ENCODE peak calls at places on chromosomes 6 and 20, in four cellular contexts. X, D, Y and U are unnamed samples.

GRCh38 chr20:63253438-63254236 is 626 bp downstream of the NKAIN4 start:
- DNase-seq in X (no peak), D (no peak), Y (no peak), U (no peak)

GRCh38 chr20:20207872-20208271 is 155.5 kb downstream of the CFAP61 start:
- DNase-seq in X (no peak), D (no peak), Y (no peak), U (no peak)

GRCh38 chr6:138403324-138403800 is 661 bp upstream of the HEBP2 start:
- DNase-seq in X (no peak), D (peak; percentile 47), Y (no peak), U (no peak)

GRCh38 chr6:144304223-144304848 is 19.2 kb downstream of the UTRN start:
- DNase-seq in X (no peak), D (no peak), Y (no peak), U (no peak)

GRCh38 chr20:13458860-13459451 is 179.8 kb downstream of the TASP1 start:
- DNase-seq in X (peak; percentile 12), D (peak; percentile 22), Y (no peak), U (peak; percentile 39)

GRCh38 chr6:170276369-170277057 is 14.4 kb downstream of the DLL1 start:
- DNase-seq in X (no peak), D (no peak), Y (no peak), U (no peak)

GRCh38 chr6:107977283-107977682 is 19.3 kb upstream of the SEC63 start:
- DNase-seq in X (no peak), D (peak; percentile 16), Y (no peak), U (no peak)

GRCh38 chr20:18019068-18019467 is 38.6 kb downstream of the OVOL2 start:
- DNase-seq in X (no peak), D (peak; percentile 71), Y (no peak), U (peak; percentile 6)

GRCh38 chr6:77763124-77763523 is 110.3 kb downstream of the MEI4 start:
- DNase-seq in X (no peak), D (no peak), Y (no peak), U (no peak)

GRCh38 chr20:62817975-62818591 is 1.2 kb downstream of the COL9A3 start:
- DNase-seq in X (no peak), D (no peak), Y (no peak), U (no peak)